ENCODE peak calls at places on chromosomes 5 and 9, in ten cellular contexts. Z, R, A, N, C, U, D, Q, E and Y are unnamed samples.

GRCh38 chr5:102971693-102972293 is 148.1 kb downstream of the GIN1 start:
- DNase-seq in Z (peak; percentile 70), R (peak; percentile 51), A (peak; percentile 17), N (no peak), C (no peak), U (no peak), D (no peak), Q (peak; percentile 21), E (no peak), Y (peak; percentile 52)

GRCh38 chr5:159878988-159879471 is 37.3 kb upstream of the ADRA1B start:
- DNase-seq in Z (peak; percentile 85), R (peak; percentile 89), A (no peak), N (peak; percentile 55), C (no peak), U (peak; percentile 77), D (peak; percentile 20), Q (peak; percentile 95), E (peak; percentile 56), Y (peak; percentile 86)

GRCh38 chr9:127927457-127928231 is 2.9 kb downstream of the PIP5KL1 start:
- DNase-seq in Z (no peak), R (no peak), A (no peak), N (peak; percentile 90), C (no peak), U (no peak), D (no peak), Q (peak; percentile 86), E (no peak), Y (no peak)

GRCh38 chr9:104923289-104923688 is 4.7 kb downstream of the ABCA1 start:
- DNase-seq in Z (peak; percentile 92), R (peak; percentile 92), A (no peak), N (no peak), C (no peak), U (no peak), D (no peak), Q (no peak), E (no peak), Y (peak; percentile 75)

GRCh38 chr9:4334439-4334838 is 34.6 kb upstream of the GLIS3 start:
- DNase-seq in Z (peak; percentile 8), R (peak; percentile 54), A (no peak), N (peak; percentile 29), C (no peak), U (no peak), D (no peak), Q (no peak), E (peak; percentile 22), Y (no peak)

GRCh38 chr9:73528922-73529321 is 377.3 kb downstream of the ANXA1 start:
- DNase-seq in Z (no peak), R (no peak), A (no peak), N (no peak), C (no peak), U (no peak), D (no peak), Q (no peak), E (no peak), Y (no peak)

GRCh38 chr9:37178742-37179141 is 58.4 kb downstream of the ZCCHC7 start:
- DNase-seq in Z (no peak), R (no peak), A (no peak), N (no peak), C (no peak), U (no peak), D (no peak), Q (no peak), E (no peak), Y (no peak)

GRCh38 chr9:75431388-75431787 is 343.1 kb downstream of the OSTF1 start:
- DNase-seq in Z (no peak), R (no peak), A (no peak), N (no peak), C (no peak), U (no peak), D (no peak), Q (no peak), E (no peak), Y (no peak)

GRCh38 chr9:89361816-89362646 is 43.7 kb downstream of the SECISBP2 start:
- DNase-seq in Z (no peak), R (no peak), A (no peak), N (no peak), C (no peak), U (no peak), D (no peak), Q (no peak), E (no peak), Y (no peak)

GRCh38 chr5:155532621-155533314 is 519.2 kb downstream of the KIF4B start:
- DNase-seq in Z (no peak), R (no peak), A (no peak), N (no peak), C (no peak), U (no peak), D (no peak), Q (no peak), E (no peak), Y (peak; percentile 27)

GRCh38 chr9:93300585-93301081 is 116.7 kb downstream of the WNK2 start:
- DNase-seq in Z (no peak), R (no peak), A (no peak), N (peak; percentile 81), C (no peak), U (peak; percentile 6), D (no peak), Q (no peak), E (no peak), Y (no peak)

GRCh38 chr9:135297716-135298075 is 181.9 kb upstream of the PPP1R26 start:
- DNase-seq in Z (no peak), R (no peak), A (no peak), N (no peak), C (no peak), U (no peak), D (no peak), Q (no peak), E (no peak), Y (no peak)

GRCh38 chr9:135702002-135702721 is at the start of gene KCNT1:
- DNase-seq in Z (peak; percentile 13), R (peak; percentile 42), A (no peak), N (peak; percentile 35), C (peak; percentile 16), U (peak; percentile 51), D (no peak), Q (peak; percentile 82), E (no peak), Y (peak; percentile 79)

GRCh38 chr5:8829322-8830029 is 716.4 kb downstream of the SEMA5A start:
- DNase-seq in Z (peak; percentile 100), R (peak; percentile 99), A (peak; percentile 87), N (no peak), C (no peak), U (no peak), D (no peak), Q (no peak), E (no peak), Y (peak; percentile 99)

GRCh38 chr5:8827701-8828100 is 718.2 kb downstream of the SEMA5A start:
- DNase-seq in Z (peak; percentile 57), R (peak; percentile 24), A (no peak), N (no peak), C (no peak), U (no peak), D (no peak), Q (no peak), E (no peak), Y (peak; percentile 71)

GRCh38 chr5:8828596-8829321 is 717.1 kb downstream of the SEMA5A start:
- DNase-seq in Z (peak; percentile 39), R (peak; percentile 33), A (no peak), N (no peak), C (no peak), U (no peak), D (no peak), Q (no peak), E (no peak), Y (peak; percentile 25)

GRCh38 chr5:8825161-8825757 is 720.6 kb downstream of the SEMA5A start:
- DNase-seq in Z (peak; percentile 40), R (no peak), A (no peak), N (no peak), C (no peak), U (no peak), D (no peak), Q (no peak), E (no peak), Y (no peak)

GRCh38 chr5:8826491-8826890 is 719.4 kb downstream of the SEMA5A start:
- DNase-seq in Z (no peak), R (no peak), A (no peak), N (no peak), C (no peak), U (no peak), D (no peak), Q (no peak), E (no peak), Y (peak; percentile 15)
- H3K4me3 ChIP-seq in Z (no peak overlapping the region), R (no peak overlapping the region), A (no peak overlapping the region), N (no peak overlapping the region), C (no peak overlapping the region), U (no peak overlapping the region), D (no peak overlapping the region), Q (no peak overlapping the region), E (no peak overlapping the region), Y (no peak overlapping the region)

GRCh38 chr9:124480621-124480981 is 26.6 kb downstream of the NR5A1 start:
- DNase-seq in Z (peak; percentile 4), R (peak; percentile 9), A (peak; percentile 1), N (no peak), C (peak; percentile 50), U (no peak), D (no peak), Q (peak; percentile 83), E (no peak), Y (peak; percentile 44)
- TF ChIP-seq CTCF in Z (peak; percentile 38), R (peak; percentile 31), A (peak; percentile 68), N (peak; percentile 37), C (peak; percentile 32), U (no peak), D (no peak), Q (peak; percentile 66), E (no peak), Y (peak; percentile 44)

GRCh38 chr5:131628990-131629389 is 6.0 kb downstream of the RAPGEF6 start:
- DNase-seq in Z (peak; percentile 62), R (peak; percentile 24), A (no peak), N (no peak), C (no peak), U (no peak), D (no peak), Q (no peak), E (no peak), Y (peak; percentile 59)

GRCh38 chr5:131630963-131631350 is 4.1 kb downstream of the RAPGEF6 start:
- DNase-seq in Z (peak; percentile 56), R (no peak), A (no peak), N (no peak), C (no peak), U (no peak), D (no peak), Q (no peak), E (no peak), Y (no peak)

GRCh38 chr5:131627466-131627865 is 7.6 kb downstream of the RAPGEF6 start:
- DNase-seq in Z (no peak), R (no peak), A (no peak), N (no peak), C (no peak), U (no peak), D (no peak), Q (no peak), E (no peak), Y (no peak)

GRCh38 chr5:131633830-131634229 is 1.2 kb downstream of the RAPGEF6 start:
- DNase-seq in Z (no peak), R (no peak), A (no peak), N (no peak), C (no peak), U (no peak), D (no peak), Q (no peak), E (no peak), Y (no peak)

GRCh38 chr5:131630208-131630962 is 4.6 kb downstream of the RAPGEF6 start:
- DNase-seq in Z (no peak), R (no peak), A (no peak), N (no peak), C (no peak), U (no peak), D (no peak), Q (no peak), E (no peak), Y (no peak)
- H3K4me3 ChIP-seq in Z (no peak overlapping the region), R (no peak overlapping the region), A (no peak overlapping the region), N (no peak overlapping the region), C (no peak overlapping the region), U (no peak overlapping the region), D (no peak overlapping the region), Q (no peak overlapping the region), E (no peak overlapping the region), Y (no peak overlapping the region)

GRCh38 chr5:35598707-35599370 is 18.8 kb upstream of the SPEF2 start:
- DNase-seq in Z (no peak), R (no peak), A (no peak), N (peak; percentile 62), C (peak; percentile 40), U (no peak), D (no peak), Q (peak; percentile 31), E (no peak), Y (no peak)
- TF ChIP-seq CTCF in Z (no peak), R (no peak), A (no peak), N (no peak), C (no peak), U (no peak), D (no peak), Q (peak; percentile 52), E (no peak), Y (no peak)